ENCODE peak calls at places on chromosomes 16 and 17, in nine cellular contexts. B is SK-N-SH, L is tibial nerve, N is A549, M is transverse colon, E is ovary, O is stomach, J is esophagus muscularis mucosa, F is HepG2. W is an unnamed sample.

GRCh38 chr16:84467256-84467655 is 37.2 kb downstream of the MEAK7 start:
- DNase-seq in L (no peak), N (no peak), J (no peak), O (no peak), E (peak), B (no peak), M (no peak), F (no peak), W (no peak)

GRCh38 chr16:48383877-48384304 is 1.3 kb downstream of the SIAH1 start:
- DNase-seq in O (no peak), M (peak), F (peak), E (no peak), N (peak), L (peak), J (no peak), B (no peak), W (no peak)

GRCh38 chr16:21275529-21275928 is 2.6 kb downstream of the CRYM start:
- DNase-seq in J (no peak), O (no peak), L (no peak), N (no peak), E (no peak), F (no peak), B (no peak), M (no peak), W (no peak)

GRCh38 chr16:14529010-14529669 is 100.9 kb downstream of the PARN start:
- DNase-seq in B (peak), L (peak), O (peak), M (peak), N (peak), J (peak), E (peak), F (peak), W (peak)

GRCh38 chr16:70454221-70455034 is at the start of gene FCSK:
- DNase-seq in O (peak), J (no peak), L (peak), F (peak), N (peak), E (peak), B (peak), M (peak), W (peak)

GRCh38 chr16:30934827-30935557 is 11.6 kb downstream of the FBXL19 start:
- DNase-seq in F (peak), M (peak), O (peak), N (peak), E (no peak), J (no peak), B (peak), L (peak), W (no peak)

GRCh38 chr17:7354262-7354781 is 634 bp upstream of the TMEM95 start:
- DNase-seq in E (no peak), L (no peak), M (peak), B (no peak), O (no peak), N (peak), F (no peak), J (no peak), W (no peak)

GRCh38 chr16:11072420-11073153 is 128.2 kb downstream of the CLEC16A start:
- DNase-seq in B (no peak), J (no peak), F (no peak), E (no peak), O (no peak), N (no peak), M (no peak), L (no peak), W (no peak)

GRCh38 chr17:871731-872517 is 89.8 kb downstream of the MRM3 start:
- DNase-seq in B (no peak), L (no peak), E (no peak), M (no peak), N (no peak), F (no peak), J (no peak), O (no peak), W (no peak)

GRCh38 chr16:3129137-3130131 is 5.4 kb upstream of the ZNF213 start:
- DNase-seq in J (peak), M (peak), N (peak), O (peak), E (peak), L (peak), F (peak), B (peak), W (peak)

GRCh38 chr16:87125206-87126155 is 191.7 kb downstream of the C16orf95 start:
- DNase-seq in E (peak), F (no peak), B (no peak), O (no peak), J (no peak), M (no peak), N (no peak), L (no peak), W (peak)

DNA sequence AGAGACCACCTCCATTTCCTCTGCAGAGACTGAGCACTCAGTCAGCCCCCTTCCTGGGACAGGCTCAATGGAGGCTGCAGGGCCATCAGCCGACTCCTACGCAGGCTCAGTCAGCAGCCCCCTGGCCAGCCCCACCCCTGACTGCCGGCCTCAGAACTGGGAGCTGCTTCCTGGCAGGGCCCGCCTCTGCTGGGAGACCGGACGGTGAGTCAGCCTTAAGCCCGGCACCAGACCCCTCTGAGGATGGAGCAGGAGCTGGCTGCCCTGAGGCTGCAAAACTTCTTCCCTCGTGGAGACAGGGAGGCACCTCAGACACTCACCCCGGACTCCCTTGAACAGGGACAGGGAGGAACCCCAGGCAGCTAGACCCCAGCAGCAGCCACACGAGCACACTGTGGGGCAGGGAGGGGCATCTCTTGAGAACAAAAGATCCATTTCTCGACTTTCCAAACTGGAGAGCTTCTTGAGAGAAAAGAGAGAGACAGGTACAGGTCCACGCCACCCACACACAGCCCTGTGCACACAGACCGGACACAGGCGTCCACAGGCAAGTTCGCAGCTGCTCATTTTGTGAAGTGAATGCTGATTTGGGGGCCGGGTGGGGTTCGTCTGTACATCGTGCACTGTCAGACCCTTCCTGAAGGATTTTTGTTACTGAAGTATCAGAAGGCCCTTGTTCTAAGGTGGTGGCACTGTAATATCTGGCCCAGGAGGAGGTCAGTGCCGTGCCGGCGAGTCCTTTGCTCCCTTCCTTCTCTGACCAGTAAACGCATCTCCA is 1.3 kb upstream of the TUBB3 start:
- DNase-seq in N (peak), L (no peak), E (peak), J (no peak), B (peak), O (peak), M (peak), F (peak), W (peak)
- TF ChIP-seq EP300 in N (peak), L (no peak), E (no peak), J (no peak), B (no peak), O (no peak), M (no peak), F (no peak), W (no peak)

DNA sequence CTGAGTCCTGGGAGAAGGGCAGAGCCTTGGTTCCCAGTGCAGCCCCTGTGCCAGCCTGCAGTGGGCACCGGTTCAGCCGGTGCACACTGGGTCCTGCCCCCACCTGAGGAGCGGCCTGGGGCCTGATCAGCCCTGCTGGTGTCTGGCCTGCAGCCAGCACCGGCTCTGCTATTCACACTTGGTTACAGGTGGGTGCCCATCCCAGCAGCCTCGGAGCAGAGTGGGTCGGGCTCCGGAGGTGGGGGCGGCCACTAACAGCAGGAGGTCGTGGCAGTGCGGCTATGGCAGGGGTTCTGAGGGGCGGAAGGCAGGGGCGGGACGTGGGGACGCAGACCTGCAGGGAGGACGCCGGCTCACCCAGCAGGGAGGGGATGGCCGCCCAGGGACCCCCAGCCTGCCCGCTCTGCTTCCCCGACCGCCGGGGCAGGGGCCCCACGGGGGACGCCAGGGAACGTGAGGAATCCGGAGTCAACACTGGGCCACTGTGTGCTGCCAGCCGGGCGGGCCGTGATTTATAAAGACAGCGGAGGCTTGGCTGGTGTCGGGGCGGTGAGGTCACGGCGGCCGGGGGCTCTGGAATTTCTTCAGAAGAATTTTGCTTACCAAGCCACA is 20.3 kb downstream of the METRNL start:
- DNase-seq in B (peak), O (peak), M (peak), N (no peak), F (no peak), J (no peak), L (no peak), E (peak), W (no peak)
- TF ChIP-seq EP300 in B (no peak), O (no peak), M (no peak), N (no peak), F (no peak), J (no peak), L (peak), E (no peak), W (no peak)

GRCh38 chr17:40313660-40314556 is 4.9 kb downstream of the RARA start:
- DNase-seq in N (peak), F (no peak), B (no peak), E (no peak), O (no peak), J (no peak), M (no peak), L (no peak), W (no peak)

GRCh38 chr17:40311575-40311974 is 2.6 kb downstream of the RARA start:
- DNase-seq in E (peak), F (no peak), N (no peak), L (no peak), B (no peak), O (peak), M (peak), J (no peak), W (peak)

GRCh38 chr17:40312893-40313659 is 4.1 kb downstream of the RARA start:
- DNase-seq in E (no peak), B (peak), L (no peak), O (no peak), J (no peak), F (no peak), N (no peak), M (no peak), W (peak)

GRCh38 chr17:40310882-40311391 is 2.0 kb downstream of the RARA start:
- DNase-seq in N (no peak), B (peak), E (no peak), M (no peak), L (no peak), O (no peak), J (no peak), F (no peak), W (peak)

GRCh38 chr17:40312131-40312731 is 3.3 kb downstream of the RARA start:
- DNase-seq in B (peak), M (peak), O (no peak), L (no peak), J (no peak), E (no peak), F (no peak), N (no peak), W (peak)
- TF ChIP-seq EP300 in B (peak), M (no peak), O (no peak), L (no peak), J (no peak), E (no peak), F (no peak), N (no peak), W (no peak)

DNA sequence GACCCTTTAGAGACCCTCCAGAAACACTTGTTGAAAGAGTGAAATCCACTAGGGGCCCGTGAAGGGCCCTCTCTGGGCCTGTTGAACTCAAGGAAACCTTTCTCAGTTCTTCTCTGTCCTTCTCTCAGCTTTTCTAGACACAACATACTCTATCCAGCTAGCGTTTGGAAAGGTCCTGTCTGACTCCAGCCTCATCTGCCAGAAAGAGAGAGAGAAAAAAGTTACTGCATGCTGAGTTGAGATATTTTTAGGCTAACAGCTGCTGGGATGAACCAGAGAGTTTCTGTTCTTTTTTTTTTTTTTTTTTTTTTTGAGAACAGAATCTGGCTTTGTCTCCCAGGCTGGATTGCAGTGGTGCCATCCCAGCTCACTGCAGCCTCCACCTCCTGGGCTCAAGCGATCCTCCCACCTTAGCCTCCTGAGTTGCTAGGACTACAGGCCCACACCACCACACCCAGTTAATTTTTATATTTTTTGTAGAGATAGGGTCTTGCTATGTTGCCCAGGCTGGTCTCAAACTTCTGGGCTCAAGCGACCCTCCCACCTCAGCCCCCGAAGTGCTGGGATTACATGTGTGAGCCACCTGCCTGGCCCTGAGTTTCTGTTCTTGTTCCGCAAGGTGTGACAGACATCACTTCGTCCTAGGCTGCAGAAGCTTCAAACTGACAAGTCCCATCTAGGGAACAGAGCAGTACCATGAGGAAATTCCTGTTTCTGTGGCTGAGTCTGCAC is 14.9 kb upstream of the TEX2 start:
- DNase-seq in L (no peak), J (no peak), O (no peak), B (no peak), M (no peak), N (no peak), F (no peak), E (peak), W (no peak)
- TF ChIP-seq EP300 in L (no peak), J (no peak), O (no peak), B (no peak), M (no peak), N (no peak), F (no peak), E (no peak), W (no peak)

GRCh38 chr16:62831235-62831634 is 795.0 kb upstream of the CDH8 start:
- DNase-seq in L (no peak), B (no peak), F (no peak), O (no peak), N (no peak), E (no peak), J (no peak), M (no peak), W (no peak)
- TF ChIP-seq EP300 in L (no peak), B (no peak), F (no peak), O (no peak), N (no peak), E (no peak), J (no peak), M (no peak), W (no peak)

DNA sequence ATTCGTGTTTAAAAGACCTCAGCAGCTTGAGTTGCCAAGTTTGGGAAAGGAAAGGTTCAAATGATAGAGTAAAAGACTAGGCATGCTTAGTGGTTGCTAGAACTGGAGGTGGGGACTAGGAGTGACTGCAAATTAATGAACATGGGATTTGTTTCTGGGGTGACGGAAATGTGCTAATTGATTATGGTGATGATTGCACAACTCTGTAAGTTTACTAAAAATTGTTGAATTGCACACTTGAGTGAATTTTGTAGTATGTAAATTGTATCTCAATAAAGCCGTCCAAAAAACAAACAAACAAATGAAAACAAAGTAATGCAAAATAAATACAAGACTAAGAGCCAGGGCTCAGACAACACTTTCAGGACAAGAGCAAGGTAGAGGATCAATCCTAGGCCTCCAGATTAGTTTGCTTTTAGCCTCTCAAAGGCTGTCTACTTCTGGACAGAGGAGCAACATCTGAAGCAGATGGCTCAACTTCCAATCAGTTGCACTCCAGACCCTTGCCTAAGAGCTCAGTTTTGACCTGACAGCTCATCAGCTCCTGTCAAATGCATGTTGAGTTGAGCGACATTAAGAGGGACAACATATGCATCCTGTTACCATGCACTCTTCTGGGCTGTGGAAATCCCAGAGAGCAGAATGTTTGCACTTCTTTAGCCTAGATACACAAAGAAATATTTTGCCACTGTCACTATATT is 111.1 kb upstream of the ASIC2 start:
- DNase-seq in F (no peak), B (no peak), M (no peak), J (no peak), O (no peak), L (no peak), E (no peak), N (no peak), W (no peak)
- TF ChIP-seq EP300 in F (no peak), B (no peak), M (no peak), J (no peak), O (no peak), L (no peak), E (no peak), N (no peak), W (no peak)

GRCh38 chr17:63774982-63775290 is 966 bp downstream of the DDX42 start:
- DNase-seq in E (no peak), M (no peak), L (no peak), N (no peak), F (no peak), J (no peak), B (no peak), O (no peak), W (no peak)
- TF ChIP-seq EP300 in E (no peak), M (no peak), L (no peak), N (no peak), F (no peak), J (no peak), B (no peak), O (no peak), W (no peak)

DNA sequence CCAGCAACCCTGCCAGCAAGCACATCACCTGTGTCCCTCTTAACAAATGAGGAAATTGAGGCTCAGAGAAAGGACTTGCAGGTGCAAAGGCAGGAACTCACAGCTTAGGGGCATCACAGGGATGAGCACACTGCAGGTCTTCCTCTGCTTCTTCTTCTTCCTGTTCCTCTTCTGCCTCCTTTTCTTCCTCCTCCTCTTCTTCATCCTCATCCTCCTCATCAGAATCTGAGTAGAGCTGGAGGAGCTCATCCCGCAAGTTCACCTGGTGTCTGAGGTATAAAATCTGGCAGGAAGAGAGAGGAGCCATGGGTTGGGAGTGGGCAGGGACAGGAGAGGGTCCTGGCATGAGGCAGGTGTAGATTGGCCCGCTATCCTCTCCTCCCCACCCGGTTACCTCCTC is 2.6 kb downstream of the HAP1 start:
- DNase-seq in N (no peak), B (no peak), E (no peak), J (no peak), O (no peak), F (no peak), M (no peak), L (no peak), W (no peak)
- TF ChIP-seq EP300 in N (no peak), B (no peak), E (no peak), J (no peak), O (no peak), F (no peak), M (no peak), L (no peak), W (no peak)

W was measured in sigmoid colon.